ENCODE peak calls at places on chromosome 9, in four cellular contexts. X, V, S and N are unnamed samples. For H3K79me1, the result is how much of the 10 kb centered on the place peaks cover.

GRCh38 chr9:118961857-118962256 is 407.4 kb downstream of the BRINP1 start:
- DNase-seq in S (peak), X (peak), V (peak), N (peak)

GRCh38 chr9:119221281-119221680 is 148.0 kb downstream of the BRINP1 start:
- DNase-seq in V (no peak), X (no peak), S (no peak), N (no peak)

GRCh38 chr9:35820076-35820475 is 5.2 kb upstream of the HINT2 start:
- DNase-seq in V (no peak), S (no peak), X (no peak), N (no peak)

GRCh38 chr9:12988259-12988658 is 213.4 kb downstream of the LURAP1L start:
- DNase-seq in X (no peak), S (no peak), V (no peak), N (no peak)

GRCh38 chr9:90724112-90724511 is 77.5 kb upstream of the SYK start:
- DNase-seq in S (no peak), V (no peak), X (no peak), N (no peak)

GRCh38 chr9:97505845-97506244 is 4.4 kb downstream of the TMOD1 start:
- DNase-seq in V (no peak), S (no peak), X (no peak), N (no peak)

GRCh38 chr9:82489579-82489915 is 501.0 kb downstream of the SPATA31D1 start:
- DNase-seq in X (no peak), S (no peak), V (no peak), N (no peak)

GRCh38 chr9:97966493-97966892 is 16.6 kb upstream of the ANP32B start:
- DNase-seq in S (peak), X (no peak), V (no peak), N (no peak)

GRCh38 chr9:81490605-81491331 is 198.6 kb downstream of the TLE1 start:
- DNase-seq in V (no peak), S (no peak), X (no peak), N (no peak)

GRCh38 chr9:4228606-4229005 is 71.3 kb downstream of the GLIS3 start:
- DNase-seq in V (no peak), X (no peak), S (no peak), N (peak)

GRCh38 chr9:76441551-76442322 is 17.2 kb upstream of the GCNT1 start:
- DNase-seq in X (no peak), S (no peak), V (no peak), N (no peak)

GRCh38 chr9:29865764-29866313 is 2292.6 kb upstream of the C9orf72 start:
- DNase-seq in X (no peak), V (no peak), S (no peak), N (no peak)

GRCh38 chr9:76516350-76516749 is 57.4 kb downstream of the GCNT1 start:
- DNase-seq in X (no peak), V (no peak), S (no peak), N (no peak)

GRCh38 chr9:115127191-115127817 is 9.3 kb upstream of the TNC start:
- DNase-seq in X (no peak), V (no peak), S (no peak), N (no peak)

GRCh38 chr9:125551781-125552180 is 155.2 kb downstream of the MAPKAP1 start:
- DNase-seq in S (no peak), X (no peak), V (no peak), N (no peak)

GRCh38 chr9:106885451-106885850 is 22.5 kb downstream of the ZNF462 start:
- DNase-seq in V (no peak), X (no peak), S (no peak), N (peak)

GRCh38 chr9:110040788-110041187 is 167.2 kb downstream of the C9orf152 start:
- DNase-seq in X (no peak), S (no peak), V (no peak), N (peak)

GRCh38 chr9:87844471-87844870 is 38.2 kb upstream of the SPATA31E1 start:
- DNase-seq in V (no peak), X (no peak), S (no peak), N (no peak)

GRCh38 chr9:98140503-98140902 is 21.5 kb upstream of the TRIM14 start:
- DNase-seq in V (no peak), S (no peak), X (no peak), N (no peak)

GRCh38 chr9:14747116-14747515 is 24.6 kb upstream of the CER1 start:
- DNase-seq in V (no peak), S (no peak), X (no peak), N (peak)

GRCh38 chr9:86713456-86713855 is 233.8 kb downstream of the GAS1 start:
- DNase-seq in S (no peak), V (no peak), X (no peak), N (no peak)

GRCh38 chr9:114374936-114375335 is 12.8 kb downstream of the AKNA start:
- DNase-seq in V (no peak), S (no peak), X (no peak), N (no peak)

DNA sequence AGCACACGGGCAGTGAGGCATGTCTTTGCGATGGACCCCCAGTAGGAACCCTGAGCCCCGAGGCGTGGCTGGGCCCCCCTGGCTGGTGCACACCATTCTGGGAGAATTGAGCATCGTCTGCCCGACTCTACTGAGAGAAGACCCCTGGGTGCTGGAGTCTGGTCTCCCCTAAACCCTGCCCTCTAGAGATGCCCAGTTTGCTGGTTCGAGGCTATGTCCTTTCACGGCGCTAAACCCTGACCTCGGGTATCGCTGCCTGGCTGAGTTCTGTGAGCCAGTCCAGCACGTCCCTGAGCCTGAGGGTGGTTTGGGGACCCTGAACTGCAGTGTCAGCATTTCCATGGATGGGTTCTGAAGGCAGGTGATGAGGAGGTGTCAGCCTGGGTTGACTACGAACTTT is 128.8 kb downstream of the RXRA start:
- DNase-seq in V (no peak), X (no peak), S (no peak), N (no peak)
- H2BK12ac ChIP-seq in V (no peak), X (no peak), S (no peak), N (peak)

GRCh38 chr9:37978983-37979382 is 75.1 kb upstream of the SLC25A51 start:
- DNase-seq in V (no peak), S (no peak), X (no peak), N (no peak)
- H3K79me1 ChIP-seq in V (under half), S (under half), X (under half), N (under half)

DNA sequence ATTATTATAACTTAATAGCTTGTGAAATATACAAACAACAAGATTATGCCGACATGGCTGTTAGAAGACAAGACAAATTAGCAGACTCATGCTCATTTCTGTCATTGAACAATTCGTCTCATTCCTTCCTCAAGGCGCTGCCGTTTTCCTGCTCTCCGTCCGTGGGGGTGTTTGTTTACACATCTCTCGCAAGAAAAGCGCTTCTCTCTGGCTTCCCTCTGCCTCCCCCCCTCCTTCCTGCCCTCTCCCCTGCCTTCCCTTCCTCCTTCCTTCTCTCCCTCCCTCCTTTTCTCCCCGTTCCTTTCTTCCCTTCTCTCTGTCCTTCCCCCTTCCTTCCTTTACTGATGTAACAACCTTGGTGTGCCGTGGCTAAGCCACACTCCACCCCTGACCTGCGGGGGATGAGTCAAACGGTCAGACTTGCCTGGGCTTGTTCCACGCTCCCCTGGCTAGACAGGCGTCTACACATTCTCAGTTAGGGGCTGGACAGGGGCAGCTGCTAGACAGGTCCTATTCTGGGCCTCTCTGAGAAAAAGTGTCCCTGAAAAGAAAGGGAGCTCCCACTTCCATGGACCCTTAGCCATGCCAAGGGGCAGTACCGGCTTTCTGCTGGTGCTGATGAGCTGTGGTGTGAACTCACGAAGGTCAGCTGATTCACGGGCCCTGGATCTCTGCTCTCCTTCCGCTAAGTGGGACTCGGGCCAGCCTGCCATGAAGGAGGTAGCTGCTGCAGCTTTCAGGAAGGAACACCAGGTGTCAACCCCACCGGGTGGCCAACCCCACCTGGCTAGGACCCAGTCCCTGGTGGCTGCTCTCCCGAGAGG is 32.0 kb upstream of the SPTLC1 start:
- DNase-seq in S (peak), X (no peak), V (no peak), N (peak)
- H2BK12ac ChIP-seq in S (no peak), X (peak), V (no peak), N (peak)

GRCh38 chr9:134662143-134662876 is 20.7 kb downstream of the COL5A1 start:
- DNase-seq in V (no peak), S (no peak), X (no peak), N (peak)

GRCh38 chr9:134661791-134662142 is 20.2 kb downstream of the COL5A1 start:
- DNase-seq in S (no peak), V (no peak), X (no peak), N (peak)

GRCh38 chr9:134664446-134664845 is 22.8 kb downstream of the COL5A1 start:
- DNase-seq in V (no peak), X (no peak), S (no peak), N (no peak)

GRCh38 chr9:134663753-134664415 is 22.3 kb downstream of the COL5A1 start:
- DNase-seq in V (no peak), S (no peak), X (no peak), N (no peak)

DNA sequence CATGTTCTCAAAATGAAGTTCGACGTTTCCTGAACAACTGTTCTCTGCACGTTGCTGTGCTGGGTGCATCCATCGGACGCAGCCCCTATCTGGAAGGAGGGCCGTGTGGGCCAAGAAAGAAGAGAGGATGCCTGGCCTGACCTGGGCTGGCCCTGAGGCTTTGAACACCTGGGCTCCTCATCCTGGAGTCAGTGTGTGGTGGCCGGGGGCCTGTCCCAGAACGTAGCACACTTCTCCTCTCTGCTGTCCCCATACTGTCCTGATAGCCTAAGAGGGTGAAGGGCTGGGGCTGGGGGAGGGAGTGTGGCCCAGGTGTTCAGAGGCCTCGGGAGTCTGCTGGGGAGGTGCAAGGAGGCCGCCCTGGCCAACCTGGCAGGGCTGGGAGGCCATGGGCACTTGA is 21.5 kb downstream of the COL5A1 start:
- DNase-seq in V (no peak), S (no peak), X (no peak), N (no peak)
- H3K79me1 ChIP-seq in V (under half), S (under half), X (under half), N (under half)

DNA sequence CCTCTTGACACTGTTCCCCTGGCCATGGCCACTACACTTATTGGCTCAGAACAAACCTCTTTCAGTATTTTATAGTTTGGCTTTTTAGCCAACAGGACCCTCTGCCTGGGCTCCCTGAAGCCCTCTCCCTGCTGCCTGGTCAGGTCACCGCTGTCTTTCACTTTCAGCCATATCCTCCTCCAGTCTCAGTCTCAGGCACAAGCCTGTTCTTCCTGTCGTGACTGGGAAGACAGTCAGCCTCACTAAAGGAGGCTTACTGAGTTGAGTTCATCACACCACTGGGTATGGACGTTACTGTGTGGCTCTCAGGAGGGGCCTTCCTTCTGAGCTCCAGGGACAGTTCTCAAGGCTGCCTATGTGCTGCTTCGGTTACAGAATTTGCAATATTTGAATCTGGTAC is 2.0 kb downstream of the QSOX2 start:
- DNase-seq in S (no peak), V (no peak), X (no peak), N (no peak)
- H2BK12ac ChIP-seq in S (no peak), V (no peak), X (no peak), N (no peak)

DNA sequence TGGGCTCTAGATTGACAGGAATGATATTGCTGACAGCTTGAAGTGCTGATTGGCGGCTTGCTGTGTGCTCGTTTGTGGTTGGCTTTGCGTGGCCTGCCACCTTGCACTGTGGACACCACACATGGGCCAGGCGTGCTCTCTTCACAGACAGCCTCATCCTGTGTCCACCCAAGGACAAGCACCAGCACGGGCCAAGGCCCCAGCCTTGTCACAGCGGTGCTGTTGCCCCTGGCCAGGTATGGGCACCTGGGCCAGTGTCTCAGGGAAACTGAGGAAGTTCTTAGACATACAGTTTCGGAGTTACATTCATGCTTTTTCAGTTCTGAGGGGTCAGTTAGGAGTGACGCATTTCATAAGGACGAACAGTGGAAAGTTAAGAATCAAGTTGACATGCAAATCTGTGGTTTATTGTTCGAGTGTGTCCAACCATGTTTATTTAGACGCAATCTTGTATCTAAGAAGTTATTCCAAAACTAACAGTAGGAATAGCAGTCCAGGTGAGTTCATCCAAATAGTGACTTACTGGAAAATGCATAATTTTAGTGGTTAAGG is 125.9 kb downstream of the EHMT1 start:
- DNase-seq in S (no peak), X (no peak), V (no peak), N (no peak)
- H3K79me1 ChIP-seq in S (under half), X (under half), V (under half), N (under half)

GRCh38 chr9:6114424-6114823 is 99.0 kb upstream of the RANBP6 start:
- DNase-seq in X (no peak), V (no peak), S (no peak), N (no peak)
- H2BK12ac ChIP-seq in X (no peak), V (no peak), S (no peak), N (no peak)